ENCODE peak calls at places on chromosomes 12 and 14, in seven cellular contexts. E is left ventricle myocardium inferior, A is body of pancreas, D is AG09309, P is breast epithelium, X is astrocyte of the spinal cord, G is adrenal gland. Z is an unnamed sample.

GRCh38 chr12:64222011-64222765 is at the start of gene KICS2:
- DNase-seq in X (peak), D (peak), A (peak), P (peak), E (peak), G (peak), Z (peak)

GRCh38 chr14:96638041-96638855 is 136.1 kb downstream of the PAPOLA start:
- DNase-seq in X (no peak), G (no peak), E (no peak), A (no peak), D (no peak), P (no peak), Z (no peak)

GRCh38 chr14:97780804-97781203 is 983.6 kb downstream of the VRK1 start:
- DNase-seq in G (no peak), D (no peak), P (no peak), A (no peak), E (no peak), X (no peak), Z (no peak)

GRCh38 chr12:68559984-68560822 is 50.5 kb upstream of the RAP1B start:
- DNase-seq in G (no peak), P (no peak), A (peak), X (no peak), D (no peak), E (peak), Z (peak)

GRCh38 chr12:52298677-52299076 is 7.3 kb upstream of the KRT81 start:
- DNase-seq in E (no peak), D (no peak), P (no peak), G (no peak), A (no peak), X (no peak), Z (no peak)

GRCh38 chr14:52348279-52348678 is 34.2 kb downstream of the PTGER2 start:
- DNase-seq in D (no peak), E (no peak), A (no peak), P (no peak), X (no peak), G (no peak), Z (no peak)

GRCh38 chr14:34721129-34721528 is 6.7 kb upstream of the CFL2 start:
- DNase-seq in D (no peak), G (no peak), A (no peak), P (no peak), X (no peak), E (no peak), Z (no peak)

GRCh38 chr12:130715996-130716917 is at the start of gene RIMBP2:
- DNase-seq in D (no peak), E (no peak), G (peak), P (no peak), X (no peak), A (peak), Z (peak)

GRCh38 chr14:91419451-91419850 is 1.8 kb upstream of the CCDC88C start:
- DNase-seq in E (no peak), A (no peak), D (no peak), P (no peak), X (no peak), G (no peak), Z (no peak)

GRCh38 chr12:115260807-115261161 is 576.8 kb upstream of the TBX3 start:
- DNase-seq in D (no peak), A (no peak), E (no peak), P (no peak), G (no peak), X (no peak), Z (no peak)

GRCh38 chr14:57487771-57488170 is 5.9 kb downstream of the CCDC198 start:
- DNase-seq in E (no peak), X (peak), G (no peak), A (no peak), D (no peak), P (no peak), Z (peak)

GRCh38 chr12:14514946-14515345 is 52.7 kb downstream of the PLBD1 start:
- DNase-seq in D (no peak), E (no peak), A (no peak), X (no peak), P (no peak), G (no peak), Z (no peak)

GRCh38 chr12:47022296-47022695 is 57.1 kb upstream of the PCED1B start:
- DNase-seq in P (no peak), G (no peak), A (no peak), X (peak), D (no peak), E (no peak), Z (peak)

GRCh38 chr12:42260518-42260917 is 22.5 kb upstream of the YAF2 start:
- DNase-seq in P (no peak), E (no peak), A (no peak), X (no peak), D (no peak), G (no peak), Z (no peak)

GRCh38 chr12:101612162-101612916 is 17.6 kb downstream of the MYBPC1 start:
- DNase-seq in E (no peak), G (no peak), A (no peak), X (no peak), D (no peak), P (no peak), Z (no peak)

GRCh38 chr12:117912756-117913155 is 56.0 kb downstream of the KSR2 start:
- DNase-seq in D (no peak), G (peak), E (no peak), A (no peak), P (no peak), X (no peak), Z (no peak)

GRCh38 chr12:78146365-78146772 is 315.7 kb downstream of the NAV3 start:
- DNase-seq in A (no peak), G (no peak), E (no peak), X (peak), D (peak), P (no peak), Z (peak)

GRCh38 chr14:100439781-100440180 is 116.6 kb downstream of the SLC25A47 start:
- DNase-seq in P (no peak), D (no peak), A (no peak), E (peak), G (no peak), X (peak), Z (peak)

GRCh38 chr12:124680863-124681778 is 113.7 kb upstream of the NCOR2 start:
- DNase-seq in X (peak), D (peak), A (peak), E (peak), G (peak), P (no peak), Z (peak)

GRCh38 chr12:12392428-12392827 is 35.5 kb downstream of the BORCS5 start:
- DNase-seq in G (no peak), D (no peak), A (no peak), X (no peak), E (no peak), P (no peak), Z (peak)

GRCh38 chr14:104913413-104913812 is 11.3 kb upstream of the PLD4 start:
- DNase-seq in E (no peak), P (no peak), X (no peak), D (no peak), A (no peak), G (no peak), Z (no peak)

GRCh38 chr12:129934977-129935376 is 31.2 kb upstream of the TMEM132D start:
- DNase-seq in X (no peak), D (no peak), G (no peak), E (no peak), P (no peak), A (no peak), Z (no peak)

GRCh38 chr14:103713304-103714062 is 1.8 kb downstream of the XRCC3 start:
- DNase-seq in D (no peak), P (no peak), G (no peak), A (no peak), X (no peak), E (no peak), Z (no peak)

GRCh38 chr14:103716091-103716801 is 636 bp downstream of the ZFYVE21 start:
- DNase-seq in P (no peak), E (no peak), G (peak), A (no peak), D (no peak), X (no peak), Z (peak)

GRCh38 chr14:103715052-103716000 is at the start of the genes XRCC3 and ZFYVE21:
- DNase-seq in P (peak), X (peak), E (peak), G (peak), D (peak), A (peak), Z (peak)

GRCh38 chr14:103712633-103713247 is 2.5 kb downstream of the XRCC3 start:
- DNase-seq in A (no peak), X (no peak), D (no peak), E (peak), G (no peak), P (no peak), Z (no peak)

GRCh38 chr14:103714063-103714724 is 1.1 kb downstream of the XRCC3 start:
- DNase-seq in E (no peak), X (no peak), D (no peak), P (no peak), G (no peak), A (no peak), Z (no peak)
- H3K4me3 ChIP-seq in E (peak), X (peak), D (no peak), P (no peak), G (no peak), A (no peak), Z (peak)

GRCh38 chr14:45838597-45838996 is 585.6 kb upstream of the MIS18BP1 start:
- DNase-seq in A (no peak), P (no peak), E (no peak), D (no peak), G (no peak), X (peak), Z (no peak)
- TF ChIP-seq CTCF in A (no peak), P (no peak), E (no peak), D (no peak), G (no peak), X (no peak), Z (no peak)

GRCh38 chr12:75666126-75666979 is 154.9 kb upstream of the KRR1 start:
- DNase-seq in P (no peak), D (no peak), G (no peak), A (no peak), E (no peak), X (peak), Z (peak)
- H3K4me3 ChIP-seq in P (no peak), D (no peak), G (no peak), A (no peak), E (no peak), X (no peak), Z (no peak)

GRCh38 chr14:98993818-98994217 is 278.2 kb downstream of the BCL11B start:
- DNase-seq in D (no peak), E (no peak), A (no peak), X (no peak), P (no peak), G (no peak), Z (no peak)
- TF ChIP-seq CTCF in D (no peak), E (no peak), A (no peak), X (no peak), P (no peak), G (no peak), Z (no peak)

DNA sequence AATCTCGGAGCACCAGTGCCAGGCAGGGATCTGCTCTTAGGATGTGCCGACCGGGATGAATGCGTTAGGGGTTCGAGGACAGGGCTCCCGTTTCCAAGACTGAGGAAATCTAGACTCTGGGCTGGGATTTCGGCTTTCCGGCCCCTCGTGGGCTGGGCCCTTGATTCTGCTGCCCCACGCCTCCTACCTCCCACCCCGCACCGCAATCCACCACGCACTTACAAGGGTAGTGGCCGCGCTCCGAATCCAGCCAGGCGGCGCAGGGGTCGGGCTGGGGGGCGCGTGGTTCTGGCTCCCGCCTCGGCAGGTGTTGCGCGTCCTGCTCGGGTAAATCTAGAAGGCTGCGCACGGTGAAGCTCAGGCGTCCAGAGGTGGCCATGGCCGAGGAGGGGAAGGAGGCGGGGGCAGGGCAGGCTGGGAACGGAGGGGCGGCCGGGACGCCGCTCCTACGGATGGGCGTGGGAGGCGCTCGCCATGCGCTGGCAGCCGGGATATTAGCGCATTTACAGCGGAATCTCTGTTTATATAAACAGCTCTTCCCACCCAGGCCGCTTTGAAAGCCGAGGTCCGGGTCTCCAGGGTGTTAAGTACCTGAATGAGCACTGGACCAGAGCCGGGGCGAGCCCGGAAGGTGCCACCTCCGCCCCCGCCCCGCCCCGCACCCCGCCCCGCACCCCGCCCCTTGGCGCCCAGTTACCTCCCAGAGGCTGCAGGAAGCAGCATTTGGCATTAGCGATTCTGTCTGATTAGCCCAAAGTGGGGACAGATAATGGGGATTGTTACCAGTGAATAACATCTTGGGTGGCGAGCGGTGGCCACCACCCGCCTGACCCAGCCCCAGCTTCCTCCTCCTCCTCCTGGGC is at the start of gene NKX2-8:
- DNase-seq in P (no peak), D (no peak), E (no peak), A (no peak), X (no peak), G (no peak), Z (no peak)
- H3K4me3 ChIP-seq in P (peak), D (peak), E (peak), A (peak), X (peak), G (no peak), Z (peak)

GRCh38 chr12:53596920-53597363 is 29.2 kb downstream of the ATF7 start:
- DNase-seq in G (no peak), A (no peak), X (peak), P (no peak), E (no peak), D (peak), Z (peak)

GRCh38 chr12:53600490-53601295 is 25.5 kb downstream of the ATF7 start:
- DNase-seq in X (no peak), P (no peak), D (no peak), A (no peak), E (no peak), G (no peak), Z (no peak)

GRCh38 chr12:53602176-53602942 is 23.8 kb downstream of the ATF7 start:
- DNase-seq in X (no peak), D (no peak), E (no peak), P (no peak), A (no peak), G (no peak), Z (no peak)

GRCh38 chr12:53601296-53601847 is 24.8 kb downstream of the ATF7 start:
- DNase-seq in D (no peak), G (no peak), P (no peak), E (no peak), A (no peak), X (no peak), Z (no peak)

DNA sequence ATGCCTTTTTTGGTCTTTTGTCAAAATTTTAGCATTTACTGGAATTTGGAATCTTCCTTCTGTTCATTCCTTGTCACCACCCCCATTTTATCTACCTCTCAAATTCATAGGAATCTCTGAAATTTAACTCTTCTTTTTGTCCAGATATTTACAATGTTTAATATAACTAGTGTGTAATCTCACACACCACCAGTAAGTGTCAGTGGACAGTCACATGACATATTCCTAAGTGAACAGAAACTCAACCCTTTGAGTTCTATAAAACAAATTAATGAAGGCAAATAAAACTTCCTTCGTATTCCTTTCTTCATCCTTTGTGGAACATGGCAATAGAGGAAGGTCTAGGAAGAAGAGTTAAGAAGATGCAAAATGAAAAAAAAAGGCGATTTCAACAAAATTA is 26.6 kb downstream of the ATF7 start:
- DNase-seq in P (no peak), D (no peak), G (no peak), A (no peak), E (no peak), X (no peak), Z (no peak)
- TF ChIP-seq CTCF in P (peak), D (no peak), G (no peak), A (no peak), E (peak), X (no peak), Z (peak)

GRCh38 chr14:51008416-51008815 is 64.1 kb upstream of the PYGL start:
- DNase-seq in G (no peak), D (no peak), E (no peak), X (no peak), P (no peak), A (no peak), Z (no peak)

GRCh38 chr14:51006781-51007211 is 62.5 kb upstream of the PYGL start:
- DNase-seq in E (no peak), X (peak), D (peak), A (peak), G (peak), P (no peak), Z (peak)

GRCh38 chr14:51002406-51002984 is 58.2 kb upstream of the PYGL start:
- DNase-seq in P (no peak), A (no peak), E (no peak), G (no peak), X (no peak), D (no peak), Z (no peak)

GRCh38 chr14:51004352-51004800 is 60.1 kb upstream of the PYGL start:
- DNase-seq in G (no peak), X (no peak), P (no peak), E (no peak), D (no peak), A (no peak), Z (no peak)

DNA sequence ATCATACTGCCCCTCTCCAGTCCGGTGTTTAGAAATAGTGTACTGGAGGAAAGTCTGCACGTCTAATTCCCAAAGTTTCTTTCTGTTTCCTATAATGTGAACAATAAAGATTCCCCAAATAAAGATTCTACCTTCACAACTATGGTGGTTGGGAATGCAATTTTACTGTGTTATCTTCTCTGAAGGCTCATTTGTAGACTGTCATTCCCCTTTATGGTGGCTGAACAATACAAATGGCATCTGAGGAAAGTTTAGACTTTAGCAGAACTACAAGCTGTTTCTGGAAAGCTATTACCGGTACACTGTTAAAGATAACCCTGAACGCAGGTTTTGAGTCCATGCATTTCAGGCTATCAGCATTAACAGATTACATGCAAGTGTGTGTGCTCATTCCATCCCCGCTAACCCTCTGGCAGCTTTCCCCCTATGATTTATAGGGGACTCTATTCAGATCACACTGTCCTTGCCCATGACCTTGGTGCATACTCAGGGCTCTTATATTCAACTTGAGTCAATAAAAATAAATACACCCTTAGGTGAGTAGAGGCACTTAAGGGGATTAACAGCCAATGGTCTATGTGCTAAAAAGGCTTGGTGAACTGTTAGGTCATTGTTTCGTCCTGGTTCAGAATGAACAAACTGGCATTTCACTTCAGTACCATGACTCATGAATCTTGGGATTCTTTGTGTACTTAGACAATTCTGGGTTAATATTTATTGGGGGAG is 60.7 kb upstream of the PYGL start:
- DNase-seq in D (no peak), P (no peak), X (peak), G (no peak), A (no peak), E (no peak), Z (peak)
- H3K4me3 ChIP-seq in D (no peak), P (no peak), X (no peak), G (no peak), A (no peak), E (no peak), Z (no peak)

GRCh38 chr12:67419810-67420209 is 150.7 kb downstream of the CAND1 start:
- DNase-seq in P (no peak), G (no peak), E (no peak), D (no peak), A (no peak), X (no peak), Z (no peak)

GRCh38 chr12:67413577-67413976 is 144.4 kb downstream of the CAND1 start:
- DNase-seq in X (no peak), P (no peak), G (no peak), A (no peak), D (no peak), E (no peak), Z (no peak)

GRCh38 chr12:67414011-67414715 is 145.0 kb downstream of the CAND1 start:
- DNase-seq in A (no peak), G (no peak), P (no peak), D (no peak), E (no peak), X (no peak), Z (no peak)

GRCh38 chr12:67411562-67411961 is 142.4 kb downstream of the CAND1 start:
- DNase-seq in P (no peak), D (no peak), A (no peak), E (no peak), X (no peak), G (no peak), Z (no peak)

GRCh38 chr12:67415473-67415872 is 146.3 kb downstream of the CAND1 start:
- DNase-seq in P (no peak), X (peak), A (peak), E (no peak), G (peak), D (peak), Z (peak)
- TF ChIP-seq CTCF in P (no peak), X (peak), A (peak), E (peak), G (peak), D (peak), Z (peak)